ENCODE peak calls at places on chromosome X, in five cellular contexts. D is stomach, B is kidney epithelial cell, L is MM.1S, C is hepatocyte. J is an unnamed sample. For H3K36me3, the result is how much of the 10 kb centered on the place peaks cover.

GRCh38 chrX:105117621-105118020 is 102.9 kb downstream of the TEX13A start:
- DNase-seq in C (no peak), D (no peak), L (no peak), B (no peak), J (no peak)

GRCh38 chrX:1536712-1537030 is 314 bp downstream of the P2RY8 start:
- DNase-seq in B (no peak), L (no peak), D (no peak), C (no peak), J (peak)

GRCh38 chrX:24858004-24858746 is 157.6 kb downstream of the ARX start:
- DNase-seq in C (no peak), D (no peak), L (no peak), B (no peak), J (no peak)

GRCh38 chrX:51496501-51497291 is at the start of gene NUDT11:
- DNase-seq in B (no peak), C (peak), L (peak), D (peak), J (peak)

GRCh38 chrX:40327085-40327484 is 229.3 kb upstream of the BCOR start:
- DNase-seq in C (no peak), D (no peak), L (no peak), B (no peak), J (no peak)

GRCh38 chrX:78693547-78693946 is 34.4 kb upstream of the RTL3 start:
- DNase-seq in C (no peak), D (no peak), L (no peak), B (no peak), J (no peak)

GRCh38 chrX:14697453-14697852 is 168.1 kb downstream of the GLRA2 start:
- DNase-seq in C (peak), D (peak), B (no peak), L (peak), J (peak)

GRCh38 chrX:1587161-1587560 is 4.2 kb upstream of the AKAP17A start:
- DNase-seq in D (peak), B (no peak), C (no peak), L (peak), J (no peak)

GRCh38 chrX:45322820-45323219 is 122.1 kb upstream of the DIPK2B start:
- DNase-seq in B (no peak), C (no peak), L (no peak), D (no peak), J (no peak)

GRCh38 chrX:66988331-66988730 is 349.5 kb upstream of the EDA2R start:
- DNase-seq in B (no peak), D (no peak), C (no peak), L (no peak), J (no peak)

GRCh38 chrX:56231706-56232105 is 450 bp upstream of the KLF8 start:
- DNase-seq in L (no peak), D (no peak), C (no peak), B (no peak), J (no peak)

GRCh38 chrX:1589356-1590130 is 1.9 kb upstream of the AKAP17A start:
- DNase-seq in B (no peak), C (no peak), L (no peak), D (no peak), J (no peak)

GRCh38 chrX:45434231-45434630 is 233.6 kb upstream of the DIPK2B start:
- DNase-seq in B (no peak), C (no peak), D (no peak), L (no peak), J (no peak)

DNA sequence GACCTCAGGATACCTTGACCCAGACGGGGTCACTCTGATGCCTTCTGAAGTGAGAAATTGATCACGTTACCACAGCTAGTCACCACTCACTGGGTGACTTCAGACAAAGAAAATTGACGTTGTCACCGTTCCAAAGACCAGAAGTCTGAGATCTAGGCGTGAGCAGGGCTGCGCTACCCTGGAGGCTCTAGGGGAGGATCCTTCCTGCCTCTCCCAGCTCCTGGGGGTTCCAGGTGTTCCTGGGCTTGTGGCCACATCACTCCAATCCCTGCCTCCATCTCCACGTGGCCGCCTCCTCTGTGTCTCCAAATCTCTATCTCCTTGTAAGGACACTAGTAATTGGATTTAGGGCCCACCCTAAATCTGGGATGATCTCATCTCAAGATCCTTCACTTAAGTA is 48.9 kb upstream of the CD99 start:
- DNase-seq in C (no peak), L (no peak), B (no peak), D (no peak), J (no peak)
- TF ChIP-seq CTCF in C (no peak), L (no peak), B (no peak), D (no peak), J (no peak)

DNA sequence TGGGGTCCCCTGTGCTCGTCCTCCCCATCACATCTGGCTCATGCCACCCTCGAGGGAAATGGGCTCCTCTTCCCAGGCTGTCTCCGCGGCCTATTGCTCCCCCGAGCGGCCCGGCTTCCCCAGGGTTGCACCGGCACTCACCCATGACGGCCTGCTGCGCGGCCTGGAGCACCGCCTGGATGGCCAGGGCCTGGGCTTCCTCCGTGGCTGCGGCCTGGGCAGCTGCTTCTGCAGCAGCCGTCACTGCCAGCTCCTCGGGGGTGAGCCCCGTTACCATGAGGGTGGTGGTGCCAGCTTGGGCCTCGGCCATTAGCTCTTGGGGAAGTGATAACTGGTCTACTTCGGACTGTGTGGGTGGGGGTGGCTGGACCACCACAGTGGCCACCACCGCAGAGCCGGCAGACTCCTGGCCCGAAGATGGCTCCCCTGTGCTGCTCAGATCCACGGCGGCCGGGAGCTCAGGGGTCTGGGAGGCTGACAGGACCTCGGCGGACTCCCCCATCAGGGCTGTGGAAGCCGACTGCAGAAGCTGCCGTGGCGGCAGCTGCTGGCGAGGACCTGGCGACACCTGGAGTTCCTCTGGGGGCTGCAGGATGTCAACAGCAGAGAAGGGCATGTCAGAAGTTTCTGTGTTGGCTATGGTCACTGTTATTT is 8.1 kb upstream of the RENBP start:
- DNase-seq in B (no peak), D (no peak), L (no peak), C (no peak), J (no peak)
- H3K36me3 ChIP-seq in B (under half), D (half or more), L (under half), C (under half), J (under half)

GRCh38 chrX:131729295-131729694 is 185.4 kb downstream of the OR13H1 start:
- DNase-seq in D (peak), B (no peak), C (no peak), L (peak), J (no peak)
- TF ChIP-seq CTCF in D (no peak), B (peak), C (no peak), L (peak), J (no peak)

GRCh38 chrX:47229427-47229826 is 3.4 kb upstream of the USP11 start:
- DNase-seq in D (no peak), B (no peak), C (no peak), L (no peak), J (no peak)
- H3K36me3 ChIP-seq in D (half or more), B (under half), C (under half), L (under half), J (under half)

GRCh38 chrX:8034058-8034457 is 106.8 kb upstream of the PNPLA4 start:
- DNase-seq in D (no peak), C (no peak), B (no peak), L (no peak), J (no peak)

GRCh38 chrX:8033175-8033574 is 106.0 kb upstream of the PNPLA4 start:
- DNase-seq in C (no peak), D (no peak), B (no peak), L (no peak), J (no peak)

GRCh38 chrX:8036914-8037313 is 109.7 kb upstream of the PNPLA4 start:
- DNase-seq in C (no peak), L (no peak), D (no peak), B (no peak), J (no peak)

GRCh38 chrX:8042304-8042703 is 115.1 kb upstream of the PNPLA4 start:
- DNase-seq in B (no peak), D (no peak), C (no peak), L (no peak), J (no peak)

GRCh38 chrX:8037593-8038348 is 110.6 kb upstream of the PNPLA4 start:
- DNase-seq in C (no peak), B (no peak), L (peak), D (no peak), J (no peak)
- TF ChIP-seq CTCF in C (no peak), B (no peak), L (no peak), D (no peak), J (no peak)

J was measured in adrenal gland.